ENCODE peak calls at places on chromosomes 3 and 15, in ten cellular contexts. R, E, V, D, P, M, W, G, F and Y are unnamed samples.

GRCh38 chr3:189927975-189928895 is 192.5 kb downstream of the P3H2 start:
- DNase-seq in R (no peak), E (no peak), V (no peak), D (peak; percentile 89), P (no peak), M (no peak), W (no peak), G (no peak), F (no peak), Y (no peak)

GRCh38 chr3:124217542-124217941 is 225.6 kb upstream of the ROPN1 start:
- DNase-seq in R (peak; percentile 72), E (peak; percentile 78), V (no peak), D (peak; percentile 12), P (peak; percentile 52), M (no peak), W (peak; percentile 50), G (peak; percentile 17), F (no peak), Y (no peak)

GRCh38 chr3:55000546-55000945 is 72.7 kb upstream of the LRTM1 start:
- DNase-seq in R (no peak), E (peak; percentile 81), V (no peak), D (no peak), P (peak; percentile 77), M (no peak), W (no peak), G (no peak), F (no peak), Y (no peak)

GRCh38 chr3:58518304-58518789 is 18.6 kb downstream of the ACOX2 start:
- DNase-seq in R (no peak), E (no peak), V (no peak), D (no peak), P (no peak), M (no peak), W (no peak), G (no peak), F (no peak), Y (no peak)

GRCh38 chr3:123038751-123039150 is 11.2 kb upstream of the SEMA5B start:
- DNase-seq in R (no peak), E (no peak), V (no peak), D (no peak), P (no peak), M (no peak), W (no peak), G (no peak), F (no peak), Y (no peak)

GRCh38 chr3:9746330-9746729 is 3.4 kb upstream of the OGG1 start:
- DNase-seq in R (no peak), E (peak; percentile 89), V (no peak), D (no peak), P (peak; percentile 39), M (no peak), W (peak; percentile 65), G (no peak), F (no peak), Y (no peak)

GRCh38 chr3:138569090-138569489 is 25.0 kb downstream of the CEP70 start:
- DNase-seq in R (no peak), E (no peak), V (no peak), D (no peak), P (no peak), M (no peak), W (no peak), G (no peak), F (no peak), Y (no peak)

GRCh38 chr3:161913786-161914389 is 417.3 kb downstream of the OTOL1 start:
- DNase-seq in R (no peak), E (peak; percentile 56), V (no peak), D (no peak), P (no peak), M (no peak), W (no peak), G (no peak), F (no peak), Y (no peak)

GRCh38 chr3:132232231-132232792 is 84.9 kb upstream of the ACP3 start:
- DNase-seq in R (no peak), E (no peak), V (no peak), D (no peak), P (no peak), M (no peak), W (no peak), G (no peak), F (no peak), Y (no peak)

GRCh38 chr3:143091438-143091837 is 28.1 kb upstream of the CHST2 start:
- DNase-seq in R (no peak), E (no peak), V (no peak), D (no peak), P (no peak), M (no peak), W (no peak), G (no peak), F (no peak), Y (no peak)

GRCh38 chr15:49468440-49468839 is 45.4 kb downstream of the FGF7 start:
- DNase-seq in R (no peak), E (no peak), V (no peak), D (peak; percentile 5), P (peak; percentile 46), M (peak; percentile 17), W (no peak), G (no peak), F (no peak), Y (no peak)

GRCh38 chr15:77811270-77811669 is 178.6 kb upstream of the LINGO1 start:
- DNase-seq in R (no peak), E (no peak), V (no peak), D (no peak), P (no peak), M (no peak), W (no peak), G (no peak), F (no peak), Y (no peak)

GRCh38 chr3:189057369-189057768 is 114.4 kb upstream of the TPRG1 start:
- DNase-seq in R (no peak), E (no peak), V (no peak), D (no peak), P (no peak), M (no peak), W (no peak), G (no peak), F (no peak), Y (no peak)

GRCh38 chr3:61582846-61583245 is 21.5 kb downstream of the PTPRG start:
- DNase-seq in R (no peak), E (no peak), V (no peak), D (no peak), P (no peak), M (no peak), W (no peak), G (no peak), F (no peak), Y (no peak)

GRCh38 chr3:59254433-59254832 is 204.6 kb upstream of the CFAP20DC start:
- DNase-seq in R (no peak), E (no peak), V (no peak), D (no peak), P (no peak), M (no peak), W (no peak), G (no peak), F (no peak), Y (no peak)

GRCh38 chr3:13532085-13532484 is 16.8 kb upstream of the FBLN2 start:
- DNase-seq in R (no peak), E (no peak), V (no peak), D (no peak), P (no peak), M (no peak), W (no peak), G (no peak), F (no peak), Y (peak; percentile 27)